ENCODE peak calls at places on chromosomes 11 and 22, in six cellular contexts. F, O, Y, L, T and N are unnamed samples.

GRCh38 chr11:68035266-68035876 is 3.5 kb upstream of the TCIRG1 start:
- DNase-seq in F (no peak), O (no peak), Y (no peak), L (no peak), T (no peak), N (no peak)

GRCh38 chr11:1521382-1522080 is 35.0 kb upstream of the MOB2 start:
- DNase-seq in F (no peak), O (no peak), Y (no peak), L (no peak), T (no peak), N (no peak)

GRCh38 chr11:86116386-86116726 is 47.5 kb upstream of the PICALM start:
- DNase-seq in F (peak; percentile 69), O (peak; percentile 64), Y (no peak), L (peak; percentile 81), T (no peak), N (peak; percentile 60)

GRCh38 chr11:128884054-128884453 is 7.1 kb upstream of the KCNJ5 start:
- DNase-seq in F (no peak), O (no peak), Y (no peak), L (no peak), T (no peak), N (no peak)

GRCh38 chr22:33325232-33326004 is 267.2 kb upstream of the SYN3 start:
- DNase-seq in F (no peak), O (no peak), Y (no peak), L (no peak), T (no peak), N (no peak)

GRCh38 chr11:73265278-73265810 is 6.8 kb upstream of the P2RY6 start:
- DNase-seq in F (no peak), O (no peak), Y (no peak), L (no peak), T (no peak), N (no peak)

GRCh38 chr11:130645164-130645859 is 196.9 kb downstream of the ADAMTS15 start:
- DNase-seq in F (no peak), O (no peak), Y (no peak), L (no peak), T (no peak), N (no peak)

GRCh38 chr11:106999203-106999602 is 19.1 kb downstream of the GUCY1A2 start:
- DNase-seq in F (no peak), O (no peak), Y (no peak), L (no peak), T (no peak), N (no peak)

GRCh38 chr22:30325724-30326703 is 727 bp downstream of the TBC1D10A start:
- DNase-seq in F (no peak), O (no peak), Y (no peak), L (no peak), T (peak; percentile 12), N (no peak)

GRCh38 chr11:41377709-41378394 is 81.6 kb downstream of the LRRC4C start:
- DNase-seq in F (no peak), O (no peak), Y (no peak), L (no peak), T (no peak), N (no peak)

GRCh38 chr11:129846508-129847335 is 31.1 kb downstream of the TMEM45B start:
- DNase-seq in F (no peak), O (peak; percentile 67), Y (no peak), L (peak; percentile 80), T (no peak), N (peak; percentile 95)

GRCh38 chr11:5929571-5929970 is 12.5 kb upstream of the OR56A3 start:
- DNase-seq in F (no peak), O (no peak), Y (no peak), L (no peak), T (no peak), N (no peak)

GRCh38 chr22:46612341-46612903 is 7.8 kb upstream of the GRAMD4 start:
- DNase-seq in F (no peak), O (no peak), Y (no peak), L (no peak), T (no peak), N (no peak)

GRCh38 chr22:24760708-24761306 is 13.7 kb downstream of the PIWIL3 start:
- DNase-seq in F (no peak), O (no peak), Y (no peak), L (no peak), T (no peak), N (no peak)

GRCh38 chr11:7551571-7551970 is 37.8 kb downstream of the PPFIBP2 start:
- DNase-seq in F (no peak), O (peak; percentile 14), Y (no peak), L (no peak), T (no peak), N (no peak)

GRCh38 chr11:102283088-102283487 is 34.2 kb upstream of the BIRC3 start:
- DNase-seq in F (no peak), O (no peak), Y (no peak), L (no peak), T (no peak), N (no peak)

GRCh38 chr11:123055132-123055924 is 6.6 kb downstream of the HSPA8 start:
- DNase-seq in F (no peak), O (no peak), Y (no peak), L (no peak), T (no peak), N (no peak)

GRCh38 chr11:114909866-114910265 is 231.5 kb downstream of the NXPE2 start:
- DNase-seq in F (no peak), O (no peak), Y (no peak), L (no peak), T (peak; percentile 19), N (no peak)

GRCh38 chr11:38365274-38365673 is 1767.2 kb upstream of the RAG2 start:
- DNase-seq in F (no peak), O (no peak), Y (no peak), L (no peak), T (no peak), N (no peak)

GRCh38 chr22:38789606-38790005 is 4.3 kb downstream of the DNAL4 start:
- DNase-seq in F (no peak), O (no peak), Y (no peak), L (no peak), T (no peak), N (no peak)
- H3K27ac ChIP-seq in F (no peak overlapping the region), O (no peak overlapping the region), Y (peak overlapping the region; percentile 89), L (no peak overlapping the region), T (no peak overlapping the region), N (no peak overlapping the region)

GRCh38 chr11:99160447-99160846 is 139.7 kb downstream of the CNTN5 start:
- DNase-seq in F (no peak), O (no peak), Y (no peak), L (no peak), T (no peak), N (no peak)
- TF ChIP-seq CTCF in F (no peak), O (no peak), Y (no peak), L (no peak), T (peak; percentile 9), N (no peak)

GRCh38 chr11:65382036-65382803 is at the start of gene SLC25A45:
- DNase-seq in F (peak; percentile 78), O (peak; percentile 94), Y (peak; percentile 86), L (peak; percentile 97), T (peak; percentile 64), N (peak; percentile 98)

GRCh38 chr11:65384301-65384889 is 1.9 kb upstream of the SLC25A45 start:
- DNase-seq in F (no peak), O (no peak), Y (no peak), L (no peak), T (no peak), N (no peak)

GRCh38 chr11:65383778-65384177 is 1.3 kb upstream of the SLC25A45 start:
- DNase-seq in F (no peak), O (no peak), Y (no peak), L (no peak), T (no peak), N (no peak)

GRCh38 chr11:65381721-65382035 is 768 bp downstream of the SLC25A45 start:
- DNase-seq in F (peak; percentile 52), O (peak; percentile 66), Y (no peak), L (no peak), T (no peak), N (peak; percentile 68)

GRCh38 chr11:65382804-65383368 is 440 bp upstream of the SLC25A45 start:
- DNase-seq in F (peak; percentile 58), O (peak; percentile 63), Y (no peak), L (no peak), T (no peak), N (no peak)
- H3K27ac ChIP-seq in F (peak overlapping the region; percentile 99), O (peak overlapping the region; percentile 100), Y (peak overlapping the region; percentile 94), L (peak overlapping the region; percentile 99), T (no peak overlapping the region), N (peak overlapping the region; percentile 95)

DNA sequence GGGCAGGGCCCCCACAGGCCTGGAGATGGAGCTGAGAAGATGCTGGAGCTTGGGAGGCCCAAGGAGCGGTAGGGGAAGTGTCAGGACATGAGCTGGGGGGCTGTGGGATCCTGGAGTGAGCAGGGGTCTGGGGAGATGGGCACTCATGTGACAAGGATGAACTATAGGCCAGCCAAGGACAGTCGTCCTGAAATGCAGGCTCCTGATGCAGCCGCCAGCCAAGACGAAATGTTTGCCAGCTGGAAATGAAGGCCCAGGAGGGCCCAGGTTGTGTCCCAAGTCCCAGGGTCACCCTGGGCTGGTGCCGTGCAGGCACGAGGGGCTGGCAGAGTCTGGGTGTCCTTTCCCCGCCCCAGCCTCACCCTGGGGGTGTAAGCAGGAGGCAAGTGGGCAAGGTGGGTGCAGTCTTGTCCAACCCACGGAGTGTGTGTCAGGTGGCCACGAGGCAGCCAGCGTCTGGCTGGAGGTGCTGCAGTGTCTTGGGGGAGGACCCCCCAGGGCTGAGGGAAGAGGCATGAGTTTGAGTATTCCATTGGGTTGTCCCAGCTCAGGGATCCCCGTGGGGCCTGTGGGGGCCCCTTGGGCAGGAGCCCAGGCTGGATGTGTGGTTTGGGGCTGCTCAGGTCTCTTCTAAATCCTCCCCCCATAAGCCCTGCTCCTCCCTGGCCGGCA is 21.4 kb downstream of the MRGPRG start:
- DNase-seq in F (no peak), O (no peak), Y (no peak), L (no peak), T (no peak), N (no peak)
- TF ChIP-seq CTCF in F (no peak), O (no peak), Y (no peak), L (no peak), T (no peak), N (no peak)

DNA sequence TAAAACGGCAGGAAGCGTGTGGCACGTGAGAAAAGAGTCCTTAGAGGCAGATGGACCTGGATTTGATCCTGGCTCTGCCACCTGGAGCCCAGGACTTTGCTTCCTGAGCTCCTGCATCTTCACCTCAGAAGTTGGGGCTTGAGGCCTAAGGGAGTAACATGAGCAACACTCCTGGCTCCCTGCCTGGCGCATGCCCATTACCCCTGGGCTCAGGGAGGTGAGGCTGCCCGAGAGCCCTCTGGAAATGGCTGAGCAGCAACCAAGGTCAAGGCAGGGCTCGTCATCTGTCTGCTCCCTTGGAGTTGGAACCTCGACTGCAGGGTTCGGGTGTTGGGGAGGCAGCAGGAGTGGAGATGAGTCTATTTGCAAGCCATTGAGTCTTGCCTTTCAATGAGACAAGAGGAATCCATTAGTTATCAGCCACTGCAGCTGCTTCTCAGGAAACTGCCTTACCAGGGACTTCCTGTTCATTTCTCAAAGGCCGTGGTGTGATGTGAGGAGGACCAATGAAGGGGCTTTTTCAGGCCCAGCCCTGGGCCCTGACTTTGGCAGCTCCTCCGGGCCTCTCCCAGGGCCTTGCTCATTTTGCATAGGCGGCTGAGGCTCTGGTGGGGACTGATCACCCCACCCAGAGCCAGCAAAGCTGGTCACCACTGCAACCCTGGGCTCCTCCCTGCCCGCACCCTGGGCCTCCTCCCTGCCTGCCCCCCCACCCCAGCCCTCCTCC is 6.3 kb downstream of the FADS2 start:
- DNase-seq in F (no peak), O (no peak), Y (no peak), L (no peak), T (no peak), N (peak; percentile 64)
- H3K27ac ChIP-seq in F (peak overlapping the region; percentile 36), O (peak overlapping the region; percentile 83), Y (peak overlapping the region; percentile 92), L (peak overlapping the region; percentile 61), T (peak overlapping the region; percentile 55), N (peak overlapping the region; percentile 68)